ENCODE peak calls at places on chromosome 17, in seven cellular contexts. One of them, this sample, is unnamed. For H3K36me3 and H3K27me3, the result is how much of the 10 kb centered on the place peaks cover.

GRCh38 chr17:30336369-30337171 is 2.7 kb upstream of the TMIGD1 start:
- DNase-seq in ovary: no peak
- DNase-seq in CD8-positive, alpha-beta T cell: peak
- DNase-seq in left ventricle myocardium inferior: no peak
- DNase-seq in GM23338: peak
- DNase-seq in A673: peak
- DNase-seq in naive thymus-derived CD4-positive, alpha-beta T cell: peak
- DNase-seq in this sample: peak

GRCh38 chr17:75877752-75878173 is 618 bp downstream of the TRIM47 start:
- DNase-seq in ovary: peak
- DNase-seq in CD8-positive, alpha-beta T cell: peak
- DNase-seq in left ventricle myocardium inferior: peak
- DNase-seq in GM23338: peak
- DNase-seq in A673: peak
- DNase-seq in naive thymus-derived CD4-positive, alpha-beta T cell: peak
- DNase-seq in this sample: peak

GRCh38 chr17:15444805-15445204 is 22.6 kb downstream of the CDRT4 start:
- DNase-seq in ovary: no peak
- DNase-seq in CD8-positive, alpha-beta T cell: no peak
- DNase-seq in left ventricle myocardium inferior: no peak
- DNase-seq in GM23338: no peak
- DNase-seq in A673: peak
- DNase-seq in naive thymus-derived CD4-positive, alpha-beta T cell: no peak
- DNase-seq in this sample: no peak

GRCh38 chr17:36921131-36921851 is 16.0 kb upstream of the LHX1 start:
- DNase-seq in ovary: no peak
- DNase-seq in CD8-positive, alpha-beta T cell: no peak
- DNase-seq in left ventricle myocardium inferior: no peak
- DNase-seq in GM23338: peak
- DNase-seq in A673: no peak
- DNase-seq in naive thymus-derived CD4-positive, alpha-beta T cell: no peak
- DNase-seq in this sample: peak

GRCh38 chr17:77734371-77735050 is 224.0 kb upstream of the TNRC6C start:
- DNase-seq in ovary: peak
- DNase-seq in CD8-positive, alpha-beta T cell: peak
- DNase-seq in left ventricle myocardium inferior: peak
- DNase-seq in GM23338: peak
- DNase-seq in A673: peak
- DNase-seq in naive thymus-derived CD4-positive, alpha-beta T cell: no peak
- DNase-seq in this sample: peak

GRCh38 chr17:32158870-32159585 is 16.7 kb downstream of the RHOT1 start:
- DNase-seq in ovary: no peak
- DNase-seq in CD8-positive, alpha-beta T cell: no peak
- DNase-seq in left ventricle myocardium inferior: no peak
- DNase-seq in GM23338: no peak
- DNase-seq in A673: no peak
- DNase-seq in naive thymus-derived CD4-positive, alpha-beta T cell: no peak
- DNase-seq in this sample: peak

GRCh38 chr17:76577876-76578275 is 7.8 kb downstream of the ST6GALNAC2 start:
- DNase-seq in ovary: no peak
- DNase-seq in CD8-positive, alpha-beta T cell: no peak
- DNase-seq in left ventricle myocardium inferior: no peak
- DNase-seq in GM23338: no peak
- DNase-seq in A673: no peak
- DNase-seq in naive thymus-derived CD4-positive, alpha-beta T cell: no peak
- DNase-seq in this sample: no peak

GRCh38 chr17:58692239-58693055 is at the start of gene RAD51C:
- DNase-seq in ovary: peak
- DNase-seq in CD8-positive, alpha-beta T cell: peak
- DNase-seq in left ventricle myocardium inferior: peak
- DNase-seq in GM23338: peak
- DNase-seq in A673: peak
- DNase-seq in naive thymus-derived CD4-positive, alpha-beta T cell: peak
- DNase-seq in this sample: peak

GRCh38 chr17:49318438-49318965 is 43.5 kb downstream of the ZNF652 start:
- DNase-seq in ovary: no peak
- DNase-seq in CD8-positive, alpha-beta T cell: no peak
- DNase-seq in left ventricle myocardium inferior: no peak
- DNase-seq in GM23338: no peak
- DNase-seq in A673: peak
- DNase-seq in naive thymus-derived CD4-positive, alpha-beta T cell: no peak
- DNase-seq in this sample: no peak

GRCh38 chr17:48328457-48328856 is 101.6 kb downstream of the SKAP1 start:
- DNase-seq in ovary: no peak
- DNase-seq in CD8-positive, alpha-beta T cell: no peak
- DNase-seq in left ventricle myocardium inferior: no peak
- DNase-seq in GM23338: no peak
- DNase-seq in A673: peak
- DNase-seq in naive thymus-derived CD4-positive, alpha-beta T cell: no peak
- DNase-seq in this sample: no peak

GRCh38 chr17:19386974-19387920 is at the start of gene MFAP4:
- DNase-seq in ovary: peak
- DNase-seq in CD8-positive, alpha-beta T cell: no peak
- DNase-seq in left ventricle myocardium inferior: peak
- DNase-seq in GM23338: peak
- DNase-seq in A673: peak
- DNase-seq in naive thymus-derived CD4-positive, alpha-beta T cell: no peak
- DNase-seq in this sample: peak

GRCh38 chr17:41906465-41907184 is 12.1 kb downstream of the ACLY start:
- DNase-seq in ovary: peak
- DNase-seq in CD8-positive, alpha-beta T cell: no peak
- DNase-seq in left ventricle myocardium inferior: no peak
- DNase-seq in GM23338: no peak
- DNase-seq in A673: peak
- DNase-seq in naive thymus-derived CD4-positive, alpha-beta T cell: no peak
- DNase-seq in this sample: peak

GRCh38 chr17:41705271-41705991 is 6.7 kb upstream of the GAST start:
- DNase-seq in ovary: peak
- DNase-seq in CD8-positive, alpha-beta T cell: no peak
- DNase-seq in left ventricle myocardium inferior: no peak
- DNase-seq in GM23338: peak
- DNase-seq in A673: no peak
- DNase-seq in naive thymus-derived CD4-positive, alpha-beta T cell: no peak
- DNase-seq in this sample: peak

GRCh38 chr17:38728290-38728831 is 1.8 kb upstream of the CISD3 start:
- DNase-seq in ovary: no peak
- DNase-seq in CD8-positive, alpha-beta T cell: peak
- DNase-seq in left ventricle myocardium inferior: no peak
- DNase-seq in GM23338: no peak
- DNase-seq in A673: no peak
- DNase-seq in naive thymus-derived CD4-positive, alpha-beta T cell: peak
- DNase-seq in this sample: no peak

DNA sequence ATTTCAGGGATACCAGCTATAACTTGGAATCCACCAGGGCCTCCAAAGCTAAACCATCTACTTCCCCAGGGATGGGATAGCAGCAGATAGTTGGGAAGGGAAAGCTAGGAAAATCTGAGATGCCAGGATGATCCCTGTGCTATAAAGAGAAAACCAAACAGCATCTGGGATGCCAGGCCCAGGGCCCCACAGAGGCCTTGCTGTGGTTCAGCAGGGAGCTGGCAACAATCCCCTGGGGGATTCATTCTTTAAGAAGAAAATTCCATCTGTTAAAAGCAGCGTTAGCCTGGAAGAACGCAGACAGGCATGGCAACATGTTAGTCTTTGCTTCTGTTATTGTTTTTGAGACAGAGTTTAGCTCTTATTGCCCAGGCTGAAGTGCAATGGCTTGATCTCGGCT is 16.6 kb downstream of the MYO18A start:
- DNase-seq in ovary: no peak
- DNase-seq in CD8-positive, alpha-beta T cell: no peak
- DNase-seq in left ventricle myocardium inferior: no peak
- DNase-seq in GM23338: no peak
- DNase-seq in A673: peak
- DNase-seq in naive thymus-derived CD4-positive, alpha-beta T cell: no peak
- DNase-seq in this sample: no peak
- H3K4me3 ChIP-seq in ovary: no peak
- H3K4me3 ChIP-seq in CD8-positive, alpha-beta T cell: no peak
- H3K4me3 ChIP-seq in left ventricle myocardium inferior: no peak
- H3K4me3 ChIP-seq in GM23338: no peak
- H3K4me3 ChIP-seq in A673: no peak
- H3K4me3 ChIP-seq in naive thymus-derived CD4-positive, alpha-beta T cell: no peak
- H3K4me3 ChIP-seq in this sample: no peak

GRCh38 chr17:40303009-40303657 is 5.8 kb upstream of the RARA start:
- DNase-seq in ovary: peak
- DNase-seq in CD8-positive, alpha-beta T cell: peak
- DNase-seq in left ventricle myocardium inferior: no peak
- DNase-seq in GM23338: peak
- DNase-seq in A673: peak
- DNase-seq in naive thymus-derived CD4-positive, alpha-beta T cell: peak
- DNase-seq in this sample: peak

GRCh38 chr17:40306395-40306794 is 2.6 kb upstream of the RARA start:
- DNase-seq in ovary: no peak
- DNase-seq in CD8-positive, alpha-beta T cell: no peak
- DNase-seq in left ventricle myocardium inferior: no peak
- DNase-seq in GM23338: no peak
- DNase-seq in A673: no peak
- DNase-seq in naive thymus-derived CD4-positive, alpha-beta T cell: no peak
- DNase-seq in this sample: no peak

GRCh38 chr17:40301315-40301714 is 7.7 kb upstream of the RARA start:
- DNase-seq in ovary: no peak
- DNase-seq in CD8-positive, alpha-beta T cell: no peak
- DNase-seq in left ventricle myocardium inferior: no peak
- DNase-seq in GM23338: peak
- DNase-seq in A673: no peak
- DNase-seq in naive thymus-derived CD4-positive, alpha-beta T cell: no peak
- DNase-seq in this sample: no peak

GRCh38 chr17:40304464-40304863 is 4.5 kb upstream of the RARA start:
- DNase-seq in ovary: no peak
- DNase-seq in CD8-positive, alpha-beta T cell: no peak
- DNase-seq in left ventricle myocardium inferior: no peak
- DNase-seq in GM23338: no peak
- DNase-seq in A673: no peak
- DNase-seq in naive thymus-derived CD4-positive, alpha-beta T cell: no peak
- DNase-seq in this sample: no peak

DNA sequence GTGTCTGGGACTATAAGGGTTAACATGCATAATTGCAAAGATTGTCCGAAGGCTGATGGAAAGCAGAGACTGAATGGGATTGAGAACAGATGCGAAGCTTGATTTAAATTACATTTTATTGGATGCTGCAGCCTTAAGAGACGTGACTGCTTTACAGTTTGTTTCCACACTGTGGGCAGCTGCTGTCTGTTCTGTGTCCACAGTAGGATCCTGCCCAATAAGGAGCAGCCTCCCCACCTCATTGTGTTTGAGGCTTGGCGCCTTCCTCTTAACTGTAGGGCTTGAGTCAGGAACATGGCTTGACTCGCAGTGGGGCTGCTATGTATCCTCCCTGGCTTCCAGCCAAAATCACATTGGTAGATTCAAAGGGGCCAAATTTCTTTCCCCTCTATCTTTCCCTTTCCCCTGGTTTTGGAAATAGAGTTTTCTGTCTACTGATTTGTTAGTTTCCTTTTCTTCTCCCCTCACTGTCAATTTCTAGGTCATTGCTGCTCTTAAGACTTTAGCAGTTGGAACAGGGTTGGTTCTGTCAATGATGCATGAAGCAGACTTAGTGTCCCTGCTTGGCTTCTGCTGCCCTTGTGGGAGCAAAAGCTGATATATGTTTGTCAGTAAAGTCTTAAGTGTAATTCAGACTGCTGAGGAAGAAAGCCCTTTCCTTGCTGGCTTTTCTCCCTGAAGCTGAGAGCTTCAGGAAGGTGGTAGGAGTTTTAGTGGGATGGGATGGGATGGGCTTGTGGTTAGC is 5.1 kb upstream of the RARA start:
- DNase-seq in ovary: no peak
- DNase-seq in CD8-positive, alpha-beta T cell: no peak
- DNase-seq in left ventricle myocardium inferior: no peak
- DNase-seq in GM23338: no peak
- DNase-seq in A673: no peak
- DNase-seq in naive thymus-derived CD4-positive, alpha-beta T cell: no peak
- DNase-seq in this sample: no peak
- H3K36me3 ChIP-seq in ovary: under half
- H3K36me3 ChIP-seq in CD8-positive, alpha-beta T cell: under half
- H3K36me3 ChIP-seq in left ventricle myocardium inferior: under half
- H3K36me3 ChIP-seq in GM23338: under half
- H3K36me3 ChIP-seq in A673: under half
- H3K36me3 ChIP-seq in naive thymus-derived CD4-positive, alpha-beta T cell: under half
- H3K36me3 ChIP-seq in this sample: under half

GRCh38 chr17:56681561-56682266 is 88.2 kb downstream of the NOG start:
- DNase-seq in ovary: no peak
- DNase-seq in CD8-positive, alpha-beta T cell: peak
- DNase-seq in left ventricle myocardium inferior: no peak
- DNase-seq in GM23338: no peak
- DNase-seq in A673: no peak
- DNase-seq in naive thymus-derived CD4-positive, alpha-beta T cell: no peak
- DNase-seq in this sample: no peak

GRCh38 chr17:56679767-56680422 is 86.4 kb downstream of the NOG start:
- DNase-seq in ovary: no peak
- DNase-seq in CD8-positive, alpha-beta T cell: no peak
- DNase-seq in left ventricle myocardium inferior: no peak
- DNase-seq in GM23338: no peak
- DNase-seq in A673: no peak
- DNase-seq in naive thymus-derived CD4-positive, alpha-beta T cell: no peak
- DNase-seq in this sample: no peak

GRCh38 chr17:56678249-56679144 is 85.0 kb downstream of the NOG start:
- DNase-seq in ovary: no peak
- DNase-seq in CD8-positive, alpha-beta T cell: no peak
- DNase-seq in left ventricle myocardium inferior: no peak
- DNase-seq in GM23338: peak
- DNase-seq in A673: peak
- DNase-seq in naive thymus-derived CD4-positive, alpha-beta T cell: peak
- DNase-seq in this sample: peak

GRCh38 chr17:56679148-56679766 is 85.8 kb downstream of the NOG start:
- DNase-seq in ovary: no peak
- DNase-seq in CD8-positive, alpha-beta T cell: no peak
- DNase-seq in left ventricle myocardium inferior: no peak
- DNase-seq in GM23338: peak
- DNase-seq in A673: peak
- DNase-seq in naive thymus-derived CD4-positive, alpha-beta T cell: peak
- DNase-seq in this sample: peak

DNA sequence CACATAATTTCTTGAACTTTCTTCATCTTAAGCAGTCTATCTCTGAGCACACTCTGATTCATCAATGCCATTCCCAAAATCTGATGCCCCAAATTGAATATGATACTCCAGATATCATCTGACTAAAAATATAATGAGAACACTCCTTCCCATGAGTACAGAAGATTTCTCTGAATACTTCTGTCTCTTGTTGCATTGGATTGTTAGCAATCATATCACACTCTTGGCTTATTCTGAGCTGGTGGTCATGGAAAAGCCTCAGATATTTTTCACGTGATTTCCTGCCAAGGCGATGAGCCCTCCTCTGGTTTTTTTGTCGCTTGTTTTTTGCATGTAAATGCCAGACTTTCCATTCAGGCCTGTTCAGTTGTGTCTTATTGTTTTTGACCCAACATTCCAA is 87.2 kb downstream of the NOG start:
- DNase-seq in ovary: no peak
- DNase-seq in CD8-positive, alpha-beta T cell: no peak
- DNase-seq in left ventricle myocardium inferior: no peak
- DNase-seq in GM23338: no peak
- DNase-seq in A673: no peak
- DNase-seq in naive thymus-derived CD4-positive, alpha-beta T cell: no peak
- DNase-seq in this sample: no peak
- H3K27me3 ChIP-seq in ovary: under half
- H3K27me3 ChIP-seq in CD8-positive, alpha-beta T cell: under half
- H3K27me3 ChIP-seq in left ventricle myocardium inferior: half or more
- H3K27me3 ChIP-seq in GM23338: half or more
- H3K27me3 ChIP-seq in A673: half or more
- H3K27me3 ChIP-seq in naive thymus-derived CD4-positive, alpha-beta T cell: under half
- H3K27me3 ChIP-seq in this sample: under half

GRCh38 chr17:40467281-40467867 is 24.1 kb downstream of the IGFBP4 start:
- DNase-seq in ovary: no peak
- DNase-seq in CD8-positive, alpha-beta T cell: no peak
- DNase-seq in left ventricle myocardium inferior: no peak
- DNase-seq in GM23338: no peak
- DNase-seq in A673: no peak
- DNase-seq in naive thymus-derived CD4-positive, alpha-beta T cell: no peak
- DNase-seq in this sample: no peak
- H3K4me3 ChIP-seq in ovary: no peak
- H3K4me3 ChIP-seq in CD8-positive, alpha-beta T cell: no peak
- H3K4me3 ChIP-seq in left ventricle myocardium inferior: no peak
- H3K4me3 ChIP-seq in GM23338: no peak
- H3K4me3 ChIP-seq in A673: no peak
- H3K4me3 ChIP-seq in naive thymus-derived CD4-positive, alpha-beta T cell: no peak
- H3K4me3 ChIP-seq in this sample: no peak

This sample was measured in H7.